ENCODE peak calls at places on chromosomes 11 and 22, in five cellular contexts. R is iris pigment epithelial cell; V is activated CD4-positive, CD25-positive, alpha-beta regulatory T cell treated with anti-CD3 and anti-CD28 coated beads, Interleukin-2, amount 50 U/mL, for 16 hours; F is stimulated activated CD4-positive, alpha-beta T cell treated with anti-CD3 and anti-CD28 coated beads, TNF-alpha, amount 100 ng/mL, for 4 hours; C is H54. M is an unnamed sample.

GRCh38 chr11:17186932-17187692 is 20.7 kb downstream of the PIK3C2A start:
- DNase-seq in R (no peak), V (no peak), F (no peak), C (no peak), M (no peak)

GRCh38 chr22:24231706-24232105 is 13.2 kb downstream of the GGT5 start:
- DNase-seq in R (no peak), V (no peak), F (no peak), C (no peak), M (no peak)

GRCh38 chr11:117705866-117706265 is 91.2 kb downstream of the DSCAML1 start:
- DNase-seq in R (no peak), V (no peak), F (no peak), C (no peak), M (no peak)

GRCh38 chr11:123543796-123544195 is 110.6 kb downstream of the SCN3B start:
- DNase-seq in R (peak), V (no peak), F (no peak), C (no peak), M (no peak)

GRCh38 chr11:28838741-28839140 is 730.6 kb downstream of the METTL15 start:
- DNase-seq in R (peak), V (no peak), F (no peak), C (no peak), M (no peak)

GRCh38 chr22:46280999-46281623 is 13.3 kb downstream of the TTC38 start:
- DNase-seq in R (no peak), V (no peak), F (no peak), C (no peak), M (no peak)

GRCh38 chr11:69308531-69308930 is 14.6 kb downstream of the MYEOV start:
- DNase-seq in R (no peak), V (no peak), F (no peak), C (no peak), M (no peak)

GRCh38 chr11:112513936-112514716 is 253.5 kb upstream of the PLET1 start:
- DNase-seq in R (no peak), V (no peak), F (no peak), C (no peak), M (no peak)

GRCh38 chr22:27327497-27327896 is 474.1 kb downstream of the MN1 start:
- DNase-seq in R (no peak), V (no peak), F (no peak), C (no peak), M (no peak)

GRCh38 chr22:37639070-37639760 is at the start of gene SH3BP1:
- DNase-seq in R (no peak), V (no peak), F (no peak), C (no peak), M (peak)

GRCh38 chr11:125468025-125468424 is 28.0 kb downstream of the FEZ1 start:
- DNase-seq in R (no peak), V (no peak), F (no peak), C (no peak), M (no peak)

GRCh38 chr22:37428649-37429586 is 1.6 kb upstream of the ELFN2 start:
- DNase-seq in R (peak), V (peak), F (peak), C (no peak), M (peak)

GRCh38 chr11:2446590-2447252 is 1.9 kb downstream of the KCNQ1 start:
- DNase-seq in R (no peak), V (no peak), F (no peak), C (no peak), M (no peak)

GRCh38 chr11:74019860-74020259 is 11.0 kb upstream of the UCP3 start:
- DNase-seq in R (peak), V (no peak), F (peak), C (no peak), M (no peak)

GRCh38 chr11:14908214-14908880 is 16.3 kb upstream of the CYP2R1 start:
- DNase-seq in R (peak), V (no peak), F (no peak), C (no peak), M (peak)

GRCh38 chr22:48757581-48757980 is 1070.1 kb downstream of the BRD1 start:
- DNase-seq in R (no peak), V (no peak), F (no peak), C (no peak), M (no peak)

GRCh38 chr11:64324692-64325469 is 7.0 kb downstream of the PRDX5 start:
- DNase-seq in R (no peak), V (no peak), F (no peak), C (no peak), M (no peak)

GRCh38 chr11:109808569-109808968 is 284.6 kb upstream of the ZC3H12C start:
- DNase-seq in R (peak), V (no peak), F (no peak), C (no peak), M (no peak)

GRCh38 chr11:46743693-46744339 is 24.8 kb downstream of the F2 start:
- DNase-seq in R (no peak), V (no peak), F (no peak), C (no peak), M (no peak)

GRCh38 chr11:723120-723883 is 17.3 kb downstream of the EPS8L2 start:
- DNase-seq in R (peak), V (peak), F (no peak), C (no peak), M (peak)

GRCh38 chr11:95794086-95794485 is 3.8 kb downstream of the CEP57 start:
- DNase-seq in R (peak), V (no peak), F (no peak), C (no peak), M (no peak)

GRCh38 chr22:19549428-19549827 is 25.2 kb upstream of the CLDN5 start:
- DNase-seq in R (no peak), V (no peak), F (no peak), C (no peak), M (no peak)

GRCh38 chr11:2269601-2270321 is 627 bp downstream of the ASCL2 start:
- DNase-seq in R (peak), V (no peak), F (no peak), C (no peak), M (peak)

GRCh38 chr11:63999349-64000025 is 13.2 kb downstream of the OTUB1 start:
- DNase-seq in R (peak), V (no peak), F (peak), C (no peak), M (no peak)

GRCh38 chr11:66845143-66845875 is 2.1 kb downstream of the RCE1 start:
- DNase-seq in R (no peak), V (no peak), F (no peak), C (no peak), M (no peak)

GRCh38 chr11:68650801-68651200 is 33.5 kb upstream of the GAL start:
- DNase-seq in R (no peak), V (no peak), F (no peak), C (no peak), M (no peak)

GRCh38 chr11:132257861-132258260 is 887.4 kb downstream of the NTM start:
- DNase-seq in R (no peak), V (no peak), F (no peak), C (no peak), M (no peak)

GRCh38 chr11:73872746-73873412 is 3.8 kb downstream of the COA4 start:
- DNase-seq in R (no peak), V (no peak), F (no peak), C (no peak), M (no peak)

GRCh38 chr11:74460481-74461154 is 6.7 kb downstream of the KCNE3 start:
- DNase-seq in R (peak), V (no peak), F (no peak), C (no peak), M (no peak)

GRCh38 chr22:19636696-19637355 is 77.5 kb upstream of the SEPTIN5 start:
- DNase-seq in R (no peak), V (no peak), F (no peak), C (no peak), M (no peak)

GRCh38 chr11:86919557-86920210 is 35.5 kb downstream of the FZD4 start:
- DNase-seq in R (peak), V (no peak), F (no peak), C (peak), M (peak)

GRCh38 chr11:124752471-124753100 is 531 bp upstream of the VSIG2 start:
- DNase-seq in R (no peak), V (no peak), F (no peak), C (no peak), M (no peak)

GRCh38 chr11:78935408-78936101 is 360.9 kb upstream of the NARS2 start:
- DNase-seq in R (no peak), V (no peak), F (no peak), C (no peak), M (no peak)

GRCh38 chr11:14902650-14903350 is 10.8 kb upstream of the CYP2R1 start:
- DNase-seq in R (peak), V (no peak), F (no peak), C (no peak), M (peak)